ENCODE peak calls at places on chromosome 2, in six cellular contexts. W is tibial nerve, Y is transverse colon, X is stomach, M is ovary, T is A549. J is an unnamed sample. For H3K9me3, the result is how much of the 10 kb centered on the place peaks cover.

GRCh38 chr2:84879595-84880394 is 1.1 kb downstream of the TRABD2A start:
- DNase-seq in W (no peak), Y (peak), X (no peak), M (peak), T (no peak), J (no peak)

GRCh38 chr2:160033732-160034392 is 28.6 kb downstream of the PLA2R1 start:
- DNase-seq in W (no peak), Y (no peak), X (no peak), M (no peak), T (peak), J (no peak)

GRCh38 chr2:230412846-230413245 is 3.2 kb upstream of the SP100 start:
- DNase-seq in W (no peak), Y (no peak), X (no peak), M (no peak), T (no peak), J (no peak)

GRCh38 chr2:162509288-162509968 is 165.5 kb downstream of the GCA start:
- DNase-seq in W (no peak), Y (no peak), X (no peak), M (no peak), T (no peak), J (no peak)

GRCh38 chr2:145798419-145798818 is 1278.5 kb upstream of the ZEB2 start:
- DNase-seq in W (no peak), Y (no peak), X (no peak), M (no peak), T (no peak), J (no peak)

GRCh38 chr2:228840743-228841114 is 430.4 kb downstream of the PID1 start:
- DNase-seq in W (no peak), Y (no peak), X (no peak), M (no peak), T (no peak), J (no peak)

GRCh38 chr2:234372506-234372905 is 124.4 kb downstream of the ARL4C start:
- DNase-seq in W (no peak), Y (no peak), X (no peak), M (no peak), T (no peak), J (no peak)

GRCh38 chr2:241659150-241659739 is 21.8 kb downstream of the ATG4B start:
- DNase-seq in W (peak), Y (peak), X (peak), M (peak), T (peak), J (peak)

GRCh38 chr2:63842149-63843061 is 709 bp downstream of the UGP2 start:
- DNase-seq in W (peak), Y (peak), X (peak), M (peak), T (peak), J (peak)

GRCh38 chr2:157172866-157173578 is 84.5 kb upstream of the GALNT5 start:
- DNase-seq in W (no peak), Y (no peak), X (no peak), M (no peak), T (peak), J (no peak)

GRCh38 chr2:234495801-234496441 is 960 bp downstream of the ARL4C start:
- DNase-seq in W (no peak), Y (peak), X (peak), M (no peak), T (peak), J (no peak)

GRCh38 chr2:105598853-105599252 is 145.9 kb upstream of the NCK2 start:
- DNase-seq in W (no peak), Y (no peak), X (no peak), M (no peak), T (no peak), J (no peak)

GRCh38 chr2:54983345-54984235 is 66.7 kb downstream of the RTN4 start:
- DNase-seq in W (no peak), Y (no peak), X (no peak), M (no peak), T (no peak), J (no peak)

GRCh38 chr2:128315122-128315828 is 3.4 kb downstream of the HS6ST1 start:
- DNase-seq in W (peak), Y (no peak), X (peak), M (no peak), T (no peak), J (no peak)

GRCh38 chr2:120473522-120474271 is 127.8 kb downstream of the INHBB start:
- DNase-seq in W (no peak), Y (peak), X (peak), M (peak), T (no peak), J (peak)

GRCh38 chr2:200509227-200509607 is 651 bp downstream of the KCTD18 start:
- DNase-seq in W (no peak), Y (no peak), X (no peak), M (no peak), T (peak), J (no peak)

GRCh38 chr2:226796012-226796839 is 3.4 kb downstream of the IRS1 start:
- DNase-seq in W (no peak), Y (no peak), X (no peak), M (peak), T (no peak), J (no peak)

GRCh38 chr2:54858021-54858681 is 134.7 kb downstream of the EML6 start:
- DNase-seq in W (no peak), Y (no peak), X (no peak), M (no peak), T (peak), J (peak)

GRCh38 chr2:162070228-162070918 is 3.6 kb downstream of the DPP4 start:
- DNase-seq in W (no peak), Y (no peak), X (no peak), M (no peak), T (no peak), J (no peak)

GRCh38 chr2:132448771-132449170 is 32.2 kb downstream of the GPR39 start:
- DNase-seq in W (no peak), Y (peak), X (no peak), M (no peak), T (peak), J (no peak)

GRCh38 chr2:20156826-20157605 is 67.9 kb downstream of the SDC1 start:
- DNase-seq in W (no peak), Y (peak), X (no peak), M (no peak), T (no peak), J (no peak)

GRCh38 chr2:12685145-12685544 is 31.6 kb upstream of the TRIB2 start:
- DNase-seq in W (no peak), Y (no peak), X (no peak), M (no peak), T (no peak), J (no peak)

GRCh38 chr2:175317741-175318140 is 136.2 kb upstream of the ATP5MC3 start:
- DNase-seq in W (no peak), Y (no peak), X (no peak), M (no peak), T (no peak), J (no peak)

GRCh38 chr2:104434363-104434792 is 419.5 kb upstream of the POU3F3 start:
- DNase-seq in W (no peak), Y (peak), X (peak), M (no peak), T (no peak), J (no peak)

GRCh38 chr2:38465789-38466127 is 88.7 kb upstream of the ATL2 start:
- DNase-seq in W (no peak), Y (peak), X (peak), M (no peak), T (peak), J (peak)

GRCh38 chr2:46435353-46435752 is 44.0 kb upstream of the TMEM247 start:
- DNase-seq in W (no peak), Y (no peak), X (no peak), M (no peak), T (no peak), J (no peak)

GRCh38 chr2:230614913-230615332 is 97.7 kb upstream of the CAB39 start:
- DNase-seq in W (no peak), Y (peak), X (peak), M (no peak), T (no peak), J (no peak)

GRCh38 chr2:98269830-98270229 is 76.4 kb upstream of the CNGA3 start:
- DNase-seq in W (no peak), Y (no peak), X (no peak), M (no peak), T (no peak), J (no peak)

GRCh38 chr2:177556134-177556533 is 163.6 kb downstream of the AGPS start:
- DNase-seq in W (no peak), Y (no peak), X (no peak), M (no peak), T (no peak), J (no peak)

GRCh38 chr2:197309369-197310231 is 980 bp downstream of the ANKRD44 start:
- DNase-seq in W (no peak), Y (peak), X (peak), M (peak), T (no peak), J (no peak)

GRCh38 chr2:70958759-70959158 is 19.7 kb upstream of the ANKRD53 start:
- DNase-seq in W (no peak), Y (no peak), X (peak), M (no peak), T (no peak), J (no peak)

GRCh38 chr2:174023591-174024523 is 58.7 kb upstream of the SP3 start:
- DNase-seq in W (peak), Y (peak), X (peak), M (no peak), T (peak), J (peak)

GRCh38 chr2:16121986-16122390 is 181.6 kb downstream of the MYCN start:
- DNase-seq in W (no peak), Y (no peak), X (no peak), M (no peak), T (no peak), J (no peak)

GRCh38 chr2:41267929-41268659 is 779.7 kb upstream of the PKDCC start:
- DNase-seq in W (no peak), Y (no peak), X (no peak), M (no peak), T (no peak), J (no peak)
- H3K9me3 ChIP-seq in W (under half), Y (under half), X (under half), M (under half), T (under half), J (under half)

DNA sequence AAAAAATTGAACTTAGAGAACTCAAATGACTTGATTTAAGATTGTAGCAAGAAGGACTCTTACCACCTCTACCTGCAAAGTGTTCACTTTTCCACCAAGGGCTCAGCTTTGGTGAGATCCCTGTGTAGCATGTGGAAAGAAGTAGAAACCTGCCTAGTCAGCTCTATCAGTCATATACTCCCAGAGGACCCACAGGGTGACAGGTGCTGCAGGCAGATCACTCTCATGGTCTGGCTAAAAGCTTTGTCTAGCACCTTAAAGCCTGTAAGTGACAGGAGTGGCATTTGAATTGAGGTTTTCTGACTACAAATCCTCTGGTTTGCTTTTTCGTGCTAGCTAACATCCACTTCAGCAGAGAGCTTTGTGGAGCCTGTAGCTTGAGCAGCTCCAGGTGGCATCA is 18.7 kb upstream of the NEMP2 start:
- DNase-seq in W (no peak), Y (no peak), X (no peak), M (no peak), T (no peak), J (no peak)
- TF ChIP-seq EP300 in W (no peak), Y (no peak), X (no peak), M (no peak), T (no peak), J (no peak)

GRCh38 chr2:239528883-239529282 is 128.1 kb upstream of the HDAC4 start:
- DNase-seq in W (no peak), Y (no peak), X (no peak), M (no peak), T (no peak), J (no peak)
- H3K9me3 ChIP-seq in W (under half), Y (under half), X (under half), M (under half), T (under half), J (under half)

DNA sequence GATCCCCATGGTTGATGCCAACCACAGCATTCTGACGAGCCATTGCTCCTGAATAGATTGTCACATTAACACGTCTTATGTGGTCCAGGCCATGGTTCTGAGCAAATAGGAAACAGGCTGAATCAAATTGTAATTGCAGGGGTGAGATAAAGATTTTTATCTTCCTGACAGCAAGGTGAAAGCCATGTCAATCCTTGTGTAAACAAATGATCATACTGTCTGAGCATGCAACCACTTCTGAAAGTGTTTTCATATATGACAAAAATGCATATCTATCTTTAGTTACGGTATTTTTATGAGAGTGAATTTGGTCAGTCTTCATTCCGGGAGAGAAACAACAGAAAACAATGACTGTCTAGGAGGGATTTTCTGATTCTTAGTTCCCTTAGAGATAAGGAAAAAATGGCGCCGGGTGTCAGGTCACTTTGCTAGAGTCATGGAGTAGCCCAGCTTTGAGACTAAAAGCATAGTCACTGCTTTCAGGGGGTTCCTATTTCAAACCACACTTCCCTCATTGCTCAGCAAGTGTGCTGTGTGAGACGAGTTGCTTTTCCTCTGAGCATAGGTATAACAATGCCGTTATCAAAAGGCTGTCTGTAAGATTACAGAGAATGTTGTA is 958.9 kb downstream of the DCDC2C start:
- DNase-seq in W (no peak), Y (no peak), X (no peak), M (no peak), T (no peak), J (no peak)
- TF ChIP-seq EP300 in W (no peak), Y (no peak), X (no peak), M (no peak), T (no peak), J (no peak)

DNA sequence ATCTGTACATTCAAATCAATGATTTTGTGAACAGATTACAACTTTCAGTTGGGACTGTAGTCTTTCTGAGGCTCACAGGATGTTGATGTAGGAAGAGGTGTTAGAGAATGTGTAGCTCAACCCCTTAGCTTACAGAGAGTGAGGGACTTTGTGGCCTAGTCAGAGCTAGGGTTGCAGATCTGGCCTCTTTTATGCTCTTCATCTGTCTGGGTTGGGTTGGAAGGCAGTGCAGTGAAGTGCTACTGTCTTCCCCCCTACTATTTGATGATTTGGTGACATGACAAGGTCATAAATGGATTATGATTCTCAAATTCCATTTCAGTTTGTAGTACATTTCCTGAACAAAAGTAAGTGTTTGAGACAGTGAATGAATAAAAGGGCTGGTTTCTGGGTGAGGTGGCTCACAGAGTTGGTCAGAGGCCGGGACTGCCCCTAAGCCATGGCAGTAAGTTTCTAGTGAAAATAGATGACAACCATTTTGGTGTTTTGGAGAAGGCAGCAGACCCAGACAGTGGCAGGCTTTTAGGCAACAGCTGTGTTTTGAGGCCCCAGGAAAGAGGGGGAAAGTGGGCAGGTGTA is 21.6 kb downstream of the MAP4K4 start:
- DNase-seq in W (no peak), Y (no peak), X (no peak), M (no peak), T (no peak), J (no peak)
- H3K9me3 ChIP-seq in W (under half), Y (under half), X (under half), M (under half), T (under half), J (under half)

J was measured in HepG2.